ENCODE peak calls at places on chromosomes 3 and 15, in eight cellular contexts. O is uterus, X is endothelial cell, D is left lung, E is foreskin fibroblast, W is left ventricle myocardium inferior, H is stomach, T is HFF-Myc. J is an unnamed sample.

GRCh38 chr15:63231717-63232116 is 42.3 kb downstream of the RAB8B start:
- DNase-seq in O (no peak), X (no peak), D (no peak), E (peak), W (no peak), H (no peak), T (no peak), J (no peak)

GRCh38 chr3:126109860-126110235 is 25.9 kb upstream of the SLC41A3 start:
- DNase-seq in O (no peak), X (no peak), D (no peak), E (no peak), W (no peak), H (no peak), T (no peak), J (no peak)

GRCh38 chr3:62246094-62246493 is 127.3 kb downstream of the FEZF2 start:
- DNase-seq in O (no peak), X (no peak), D (no peak), E (no peak), W (no peak), H (no peak), T (no peak), J (no peak)

GRCh38 chr3:124707667-124708066 is 22.6 kb upstream of the UMPS start:
- DNase-seq in O (no peak), X (no peak), D (no peak), E (peak), W (no peak), H (no peak), T (no peak), J (no peak)

GRCh38 chr3:58526124-58526957 is 10.6 kb downstream of the ACOX2 start:
- DNase-seq in O (no peak), X (no peak), D (no peak), E (peak), W (no peak), H (no peak), T (peak), J (no peak)

GRCh38 chr3:82132210-82133069 is 371.0 kb upstream of the GBE1 start:
- DNase-seq in O (no peak), X (no peak), D (no peak), E (no peak), W (no peak), H (no peak), T (no peak), J (no peak)

GRCh38 chr15:69181419-69181818 is 21.0 kb downstream of the GLCE start:
- DNase-seq in O (no peak), X (no peak), D (no peak), E (peak), W (no peak), H (no peak), T (no peak), J (no peak)

GRCh38 chr15:53445531-53445930 is 313.9 kb downstream of the WDR72 start:
- DNase-seq in O (no peak), X (no peak), D (no peak), E (no peak), W (no peak), H (no peak), T (no peak), J (no peak)

DNA sequence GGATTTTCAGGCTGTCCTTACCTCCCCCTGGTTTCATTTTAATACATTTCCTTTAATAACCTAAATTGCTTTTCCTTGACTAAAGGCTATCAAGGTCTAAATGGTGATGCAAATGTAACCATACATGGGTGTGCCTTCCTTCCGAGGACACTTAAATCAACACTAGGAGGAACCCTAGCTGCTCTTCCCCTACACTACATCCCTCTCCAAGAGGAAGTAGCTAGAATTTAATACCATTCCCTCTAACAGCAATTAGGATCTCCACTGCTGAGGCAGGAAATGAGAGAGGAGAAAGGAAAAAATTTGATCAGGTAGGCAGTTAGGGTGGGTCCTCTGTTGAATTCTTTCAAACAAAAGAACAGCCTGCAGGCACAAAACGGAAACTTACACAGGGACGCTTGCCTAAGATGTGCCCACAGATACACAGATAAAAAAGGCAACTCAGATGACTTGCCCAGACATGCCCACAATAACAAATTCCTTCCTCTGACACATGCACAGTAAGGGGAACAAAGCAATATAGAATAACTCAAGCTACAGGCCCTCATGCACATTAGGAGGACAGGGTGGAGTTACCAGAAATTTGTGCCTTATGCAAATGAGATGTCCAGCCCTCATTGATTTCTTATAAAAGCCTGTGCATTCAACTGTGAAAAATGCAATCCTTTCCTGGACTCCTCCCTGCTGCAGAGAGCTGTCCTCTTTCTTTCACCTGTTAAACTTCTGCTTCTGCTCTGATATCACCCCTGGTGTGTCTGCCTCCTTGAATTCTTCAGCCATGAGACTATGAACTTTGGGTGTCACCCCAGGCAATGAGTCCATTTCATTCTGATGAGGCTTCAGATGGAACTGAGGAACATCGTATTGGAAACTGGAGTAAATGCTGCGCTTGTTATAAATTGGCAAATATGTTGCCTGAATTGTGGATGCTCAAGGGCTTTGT is 1024.3 kb upstream of the CADM2 start:
- DNase-seq in O (no peak), X (no peak), D (no peak), E (peak), W (no peak), H (no peak), T (no peak), J (no peak)
- TF ChIP-seq CTCF in O (no peak), X (no peak), D (no peak), E (no peak), W (no peak), H (no peak), T (no peak), J (no peak)

GRCh38 chr3:116337229-116337628 is 108.1 kb downstream of the LSAMP start:
- DNase-seq in O (no peak), X (no peak), D (no peak), E (peak), W (no peak), H (no peak), T (no peak), J (no peak)
- TF ChIP-seq CTCF in O (no peak), X (no peak), D (no peak), E (no peak), W (no peak), H (no peak), T (peak), J (peak)

DNA sequence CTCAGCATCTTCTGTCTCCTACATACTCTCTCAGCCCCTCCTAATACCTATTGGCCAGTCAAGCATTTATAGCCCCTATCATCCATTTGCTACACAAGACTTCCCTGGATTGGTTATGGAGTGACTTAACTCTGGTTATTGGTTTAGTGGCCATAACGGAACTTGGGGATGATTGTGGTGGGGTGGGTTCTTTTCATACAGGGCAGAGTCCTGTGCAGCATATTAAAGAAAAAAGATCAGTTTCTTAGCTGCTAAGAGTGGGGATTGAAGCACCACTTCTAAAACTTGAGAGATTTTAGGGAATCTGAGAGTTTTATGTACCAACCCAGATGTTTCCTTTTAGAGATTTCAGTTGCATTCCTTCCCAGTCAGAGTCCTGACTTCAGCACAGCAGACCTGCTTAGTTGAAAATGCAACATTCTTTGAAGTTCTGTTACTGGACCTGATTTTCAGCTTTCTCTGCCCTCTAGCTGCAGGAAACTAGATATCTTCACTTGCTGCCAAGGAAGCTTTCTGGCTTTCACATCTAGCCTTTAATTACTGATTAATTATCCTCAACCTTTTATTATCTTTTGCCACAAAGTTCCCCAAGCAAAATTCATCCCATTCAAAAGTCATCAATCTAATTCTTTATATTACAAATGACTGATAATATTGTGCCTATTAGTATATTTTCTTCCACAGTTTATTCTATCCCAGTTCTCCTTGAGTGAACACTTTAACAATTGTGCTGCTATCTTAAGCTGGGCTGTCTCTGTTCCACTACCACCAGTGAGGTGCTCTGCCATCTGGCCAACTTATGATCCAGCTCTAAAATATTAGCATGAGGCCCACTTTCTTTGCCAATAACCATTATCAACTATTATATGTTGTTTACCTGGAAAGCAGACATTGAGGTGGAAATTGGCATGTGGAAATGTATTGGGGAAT is 906.0 kb upstream of the ALCAM start:
- DNase-seq in O (no peak), X (no peak), D (no peak), E (no peak), W (no peak), H (no peak), T (peak), J (no peak)
- TF ChIP-seq CTCF in O (no peak), X (no peak), D (no peak), E (peak), W (peak), H (no peak), T (no peak), J (peak)

GRCh38 chr3:170579646-170580045 is 6.2 kb downstream of the SLC7A14 start:
- DNase-seq in O (no peak), X (no peak), D (no peak), E (no peak), W (no peak), H (no peak), T (no peak), J (no peak)
- TF ChIP-seq CTCF in O (no peak), X (no peak), D (no peak), E (no peak), W (no peak), H (no peak), T (no peak), J (no peak)